ENCODE peak calls at places on chromosomes 1 and 21, in five cellular contexts. G, O, N, D and E are unnamed samples.

GRCh38 chr1:10082785-10083479 is 50.2 kb downstream of the UBE4B start:
- DNase-seq in G (no peak), O (no peak), N (no peak), D (no peak), E (no peak)

GRCh38 chr1:81802601-81803422 is 2.1 kb downstream of the ADGRL2 start:
- DNase-seq in G (peak), O (peak), N (peak), D (no peak), E (no peak)

GRCh38 chr1:234730110-234730509 is 120.1 kb upstream of the IRF2BP2 start:
- DNase-seq in G (no peak), O (no peak), N (no peak), D (no peak), E (no peak)

GRCh38 chr21:42495765-42496119 is 282 bp downstream of the RSPH1 start:
- DNase-seq in G (no peak), O (no peak), N (no peak), D (no peak), E (no peak)

GRCh38 chr1:77783141-77783540 is 3.7 kb downstream of the MIGA1 start:
- DNase-seq in G (no peak), O (no peak), N (no peak), D (no peak), E (no peak)

GRCh38 chr1:165844114-165844798 is 16.8 kb downstream of the UCK2 start:
- DNase-seq in G (no peak), O (no peak), N (no peak), D (no peak), E (no peak)

GRCh38 chr1:30023300-30024022 is 699.9 kb downstream of the MATN1 start:
- DNase-seq in G (no peak), O (no peak), N (no peak), D (no peak), E (no peak)

GRCh38 chr21:37281993-37282392 is 14.9 kb upstream of the VPS26C start:
- DNase-seq in G (no peak), O (no peak), N (no peak), D (no peak), E (no peak)

GRCh38 chr1:201002510-201002909 is 21.0 kb downstream of the KIF21B start:
- DNase-seq in G (no peak), O (no peak), N (no peak), D (no peak), E (no peak)

GRCh38 chr1:25523512-25523911 is 19.9 kb upstream of the LDLRAP1 start:
- DNase-seq in G (no peak), O (no peak), N (no peak), D (no peak), E (no peak)

GRCh38 chr1:30718636-30719405 is 4.6 kb downstream of the MATN1 start:
- DNase-seq in G (peak), O (peak), N (peak), D (peak), E (peak)

GRCh38 chr1:36717431-36717830 is 234.7 kb upstream of the CSF3R start:
- DNase-seq in G (no peak), O (no peak), N (no peak), D (no peak), E (no peak)

GRCh38 chr1:5273280-5274003 is 619.0 kb downstream of the AJAP1 start:
- DNase-seq in G (peak), O (no peak), N (no peak), D (no peak), E (no peak)

GRCh38 chr21:31447477-31447876 is 103.4 kb upstream of the TIAM1 start:
- DNase-seq in G (no peak), O (no peak), N (no peak), D (no peak), E (no peak)

GRCh38 chr1:203035111-203036000 is 9.1 kb downstream of the PPFIA4 start:
- DNase-seq in G (no peak), O (no peak), N (peak), D (no peak), E (no peak)

GRCh38 chr1:154696001-154696400 is 88.0 kb upstream of the ADAR start:
- DNase-seq in G (no peak), O (no peak), N (no peak), D (no peak), E (no peak)

GRCh38 chr21:26528882-26529281 is 44.2 kb downstream of the CYYR1 start:
- DNase-seq in G (no peak), O (no peak), N (no peak), D (no peak), E (no peak)

GRCh38 chr1:1703796-1704195 is 11.2 kb upstream of the SLC35E2B start:
- DNase-seq in G (no peak), O (peak), N (no peak), D (no peak), E (no peak)

GRCh38 chr1:159900086-159900680 is at the start of gene CFAP45:
- DNase-seq in G (peak), O (peak), N (peak), D (no peak), E (no peak)

GRCh38 chr1:46081206-46081605 is 51.2 kb downstream of the PIK3R3 start:
- DNase-seq in G (no peak), O (peak), N (no peak), D (no peak), E (no peak)

GRCh38 chr1:170518965-170519364 is 13.0 kb upstream of the GORAB start:
- DNase-seq in G (no peak), O (no peak), N (no peak), D (no peak), E (no peak)

GRCh38 chr21:34039678-34040382 is 33.5 kb upstream of the MRPS6 start:
- DNase-seq in G (no peak), O (no peak), N (no peak), D (no peak), E (no peak)
- TF ChIP-seq CTCF in G (no peak), O (no peak), N (no peak), D (no peak), E (no peak)

DNA sequence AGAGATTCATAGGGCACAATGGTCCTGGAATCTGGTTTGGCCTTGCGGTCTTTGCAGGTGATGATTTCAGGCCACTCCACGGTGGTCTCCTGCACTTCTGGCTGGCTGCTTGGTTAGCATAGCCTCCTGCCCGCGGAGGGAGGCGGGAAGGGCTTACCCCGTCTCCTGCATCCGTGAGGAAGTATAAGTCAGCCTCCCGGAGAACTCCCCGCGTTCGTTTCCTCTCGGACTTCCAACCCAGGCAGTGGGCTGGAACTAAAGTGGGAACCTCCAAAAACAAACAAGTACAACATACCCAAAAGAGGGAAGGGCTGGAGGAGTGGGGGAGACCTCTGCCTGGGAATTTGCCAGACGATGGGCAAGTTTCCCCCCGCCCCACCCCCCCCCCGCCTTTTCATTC is 942 bp upstream of the CCN1 start:
- DNase-seq in G (no peak), O (peak), N (peak), D (peak), E (peak)
- H3K4me3 ChIP-seq in G (no peak), O (peak), N (peak), D (peak), E (peak)

GRCh38 chr1:118987431-118988185 is 535 bp downstream of the TBX15 start:
- DNase-seq in G (no peak), O (no peak), N (no peak), D (no peak), E (no peak)
- TF ChIP-seq CTCF in G (no peak), O (no peak), N (no peak), D (no peak), E (no peak)

GRCh38 chr1:242237051-242237450 is 238.2 kb upstream of the MAP1LC3C start:
- DNase-seq in G (no peak), O (no peak), N (no peak), D (no peak), E (no peak)

GRCh38 chr1:242242983-242243382 is 244.1 kb upstream of the MAP1LC3C start:
- DNase-seq in G (no peak), O (no peak), N (no peak), D (no peak), E (no peak)

GRCh38 chr1:242239394-242239793 is 240.5 kb upstream of the MAP1LC3C start:
- DNase-seq in G (no peak), O (no peak), N (no peak), D (no peak), E (no peak)

GRCh38 chr1:242240691-242241090 is 241.8 kb upstream of the MAP1LC3C start:
- DNase-seq in G (no peak), O (no peak), N (no peak), D (no peak), E (no peak)

DNA sequence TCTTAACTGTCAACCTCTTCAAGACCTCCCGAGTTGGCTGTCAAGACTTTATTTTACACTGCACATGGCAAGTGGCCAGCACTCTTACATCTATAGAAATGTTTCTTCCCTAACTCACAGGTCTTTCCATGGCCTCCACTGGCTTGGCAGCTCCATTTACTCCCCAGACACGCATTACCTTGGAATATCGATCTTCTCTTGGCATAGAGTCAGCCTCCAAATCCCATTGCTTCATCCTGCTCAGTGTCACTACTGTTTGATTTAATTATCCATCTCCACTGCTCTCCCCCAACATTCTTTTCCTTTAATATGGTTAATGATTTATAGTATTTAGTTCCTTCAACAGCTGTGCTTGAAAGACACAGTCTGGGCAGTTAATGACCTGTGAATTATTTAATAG is 241.2 kb upstream of the MAP1LC3C start:
- DNase-seq in G (no peak), O (no peak), N (no peak), D (no peak), E (no peak)
- H3K4me3 ChIP-seq in G (no peak), O (no peak), N (no peak), D (no peak), E (no peak)

GRCh38 chr1:7912145-7912544 is 28.5 kb downstream of the TNFRSF9 start:
- DNase-seq in G (no peak), O (no peak), N (no peak), D (no peak), E (no peak)
- TF ChIP-seq CTCF in G (no peak), O (no peak), N (no peak), D (no peak), E (no peak)

GRCh38 chr1:3566004-3566885 is 45.1 kb downstream of the MEGF6 start:
- DNase-seq in G (no peak), O (no peak), N (no peak), D (no peak), E (no peak)

GRCh38 chr1:3563610-3564009 is 47.7 kb downstream of the MEGF6 start:
- DNase-seq in G (no peak), O (no peak), N (no peak), D (no peak), E (no peak)

GRCh38 chr1:3563125-3563524 is 48.2 kb downstream of the MEGF6 start:
- DNase-seq in G (no peak), O (no peak), N (no peak), D (no peak), E (no peak)

GRCh38 chr1:3566951-3567350 is 44.4 kb downstream of the MEGF6 start:
- DNase-seq in G (no peak), O (no peak), N (no peak), D (no peak), E (no peak)

DNA sequence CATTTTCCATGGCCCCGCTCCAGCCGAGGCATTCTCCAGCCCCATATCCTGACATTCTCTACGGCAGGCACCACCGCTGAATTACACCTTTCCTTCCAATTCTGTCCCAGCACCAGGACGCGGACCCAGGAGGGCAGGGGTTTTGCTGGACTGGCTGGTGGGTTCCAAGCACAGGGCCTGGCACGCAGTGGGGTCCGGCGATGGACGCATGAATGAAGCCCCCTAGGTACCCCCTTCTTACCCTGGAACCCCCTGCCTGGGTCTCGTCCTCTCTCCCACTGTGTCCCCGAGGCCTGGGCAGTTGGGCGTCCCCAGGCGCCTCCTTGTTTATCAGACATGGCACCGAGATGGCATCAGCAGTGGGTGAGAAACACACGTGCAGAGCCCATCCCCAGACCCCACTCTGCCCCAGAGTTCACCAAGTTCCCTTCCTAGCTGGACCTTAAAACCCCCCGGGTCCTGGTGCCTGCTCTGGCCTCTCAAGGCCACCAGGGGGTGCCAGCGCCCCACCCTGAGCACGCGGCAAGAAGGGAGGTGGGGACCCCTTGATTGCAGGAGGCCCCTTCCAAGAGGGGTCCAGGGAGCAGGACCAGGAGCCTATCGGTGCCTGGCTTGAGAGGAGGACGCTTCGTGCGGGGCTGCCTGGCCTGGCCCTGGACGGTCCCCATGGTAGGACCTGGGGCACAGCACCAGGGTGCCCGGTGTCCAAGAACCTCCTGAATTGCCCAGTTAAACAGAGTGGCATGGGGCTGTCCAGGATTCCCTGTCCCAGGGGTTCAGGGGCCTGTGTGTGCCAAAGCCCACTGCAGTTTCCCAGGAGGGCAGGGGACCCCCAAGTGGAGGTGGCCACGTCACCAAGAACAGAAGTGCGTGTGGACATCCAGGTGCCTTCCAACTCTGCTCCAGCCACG is 46.1 kb downstream of the MEGF6 start:
- DNase-seq in G (peak), O (no peak), N (no peak), D (no peak), E (no peak)
- H3K4me3 ChIP-seq in G (no peak), O (no peak), N (no peak), D (no peak), E (no peak)

GRCh38 chr1:180246579-180246978 is 16.5 kb downstream of the LHX4 start:
- DNase-seq in G (no peak), O (no peak), N (no peak), D (no peak), E (no peak)

GRCh38 chr1:180241716-180242544 is 11.9 kb downstream of the LHX4 start:
- DNase-seq in G (peak), O (no peak), N (no peak), D (no peak), E (no peak)

GRCh38 chr1:180247061-180247460 is 17.0 kb downstream of the LHX4 start:
- DNase-seq in G (no peak), O (no peak), N (no peak), D (no peak), E (no peak)

GRCh38 chr1:180244840-180245239 is 14.8 kb downstream of the LHX4 start:
- DNase-seq in G (no peak), O (no peak), N (no peak), D (no peak), E (no peak)

DNA sequence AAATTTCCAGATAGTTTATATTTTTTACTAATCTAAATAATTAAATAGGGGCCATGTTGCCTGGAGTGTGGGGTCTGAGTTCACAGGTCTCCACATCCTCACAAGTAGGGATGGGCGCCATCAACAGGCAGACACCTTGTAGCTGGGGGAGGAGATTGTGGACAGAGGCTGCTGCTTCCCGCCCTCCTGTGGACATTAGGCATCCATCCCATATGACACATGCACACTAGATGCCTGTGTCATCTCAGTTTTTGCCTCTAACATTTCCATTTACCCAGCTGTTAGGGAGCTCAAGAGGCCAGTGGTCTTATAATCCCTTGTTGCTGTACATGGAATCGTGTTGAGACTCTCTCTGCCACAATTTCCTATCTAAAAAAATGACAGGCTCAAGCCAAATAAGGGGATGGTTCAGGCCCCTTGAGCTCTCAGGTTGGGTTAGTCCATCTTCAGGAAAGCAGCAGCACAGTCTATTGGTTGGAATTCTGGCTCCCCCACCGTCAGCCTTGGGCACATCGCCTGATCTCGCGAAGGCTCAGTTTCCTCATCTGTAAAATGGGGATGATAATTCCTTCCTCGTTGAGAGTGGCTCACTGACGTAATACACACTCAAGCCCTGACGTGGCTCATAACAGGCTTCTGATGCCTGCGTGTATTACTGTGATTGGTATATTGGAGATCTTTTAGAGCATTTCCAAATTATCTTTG is 13.6 kb downstream of the LHX4 start:
- DNase-seq in G (no peak), O (no peak), N (no peak), D (no peak), E (no peak)
- TF ChIP-seq CTCF in G (no peak), O (no peak), N (no peak), D (no peak), E (no peak)

GRCh38 chr1:3530086-3530930 is 75.8 kb downstream of the ARHGEF16 start:
- DNase-seq in G (no peak), O (no peak), N (no peak), D (no peak), E (no peak)
- H3K4me3 ChIP-seq in G (peak), O (peak), N (peak), D (peak), E (peak)

GRCh38 chr1:63626222-63626621 is 33.0 kb downstream of the PGM1 start:
- DNase-seq in G (no peak), O (no peak), N (no peak), D (no peak), E (no peak)

GRCh38 chr1:63622847-63623566 is 29.8 kb downstream of the PGM1 start:
- DNase-seq in G (no peak), O (no peak), N (no peak), D (no peak), E (no peak)

GRCh38 chr1:63621698-63622097 is 28.5 kb downstream of the PGM1 start:
- DNase-seq in G (no peak), O (peak), N (peak), D (no peak), E (no peak)

GRCh38 chr1:63623952-63624351 is 30.7 kb downstream of the PGM1 start:
- DNase-seq in G (no peak), O (no peak), N (no peak), D (no peak), E (no peak)

GRCh38 chr1:63624911-63625310 is 31.7 kb downstream of the PGM1 start:
- DNase-seq in G (no peak), O (no peak), N (no peak), D (no peak), E (no peak)
- TF ChIP-seq CTCF in G (no peak), O (peak), N (peak), D (peak), E (peak)